ENCODE peak calls at places on chromosome 9, in five cellular contexts. Q, H, D, R and B are unnamed samples.

GRCh38 chr9:11088826-11089374 is 476.1 kb upstream of the PTPRD start:
- DNase-seq in Q (no peak), H (no peak), D (no peak), R (no peak), B (no peak)

GRCh38 chr9:126375386-126375785 is 48.8 kb downstream of the MVB12B start:
- DNase-seq in Q (no peak), H (no peak), D (no peak), R (peak; percentile 79), B (no peak)

GRCh38 chr9:132937463-132937901 is 6.9 kb downstream of the TSC1 start:
- DNase-seq in Q (no peak), H (no peak), D (no peak), R (no peak), B (no peak)

GRCh38 chr9:36211510-36211909 is 20.8 kb downstream of the CLTA start:
- DNase-seq in Q (no peak), H (no peak), D (no peak), R (no peak), B (no peak)

GRCh38 chr9:21864505-21864904 is 62.1 kb downstream of the MTAP start:
- DNase-seq in Q (no peak), H (no peak), D (no peak), R (no peak), B (no peak)

GRCh38 chr9:110835404-110835803 is 166.8 kb downstream of the MUSK start:
- DNase-seq in Q (no peak), H (no peak), D (no peak), R (peak; percentile 44), B (no peak)

GRCh38 chr9:133428579-133429215 is 6.5 kb downstream of the ADAMTS13 start:
- DNase-seq in Q (no peak), H (no peak), D (no peak), R (no peak), B (no peak)

GRCh38 chr9:114869845-114870244 is 60.5 kb downstream of the TNFSF8 start:
- DNase-seq in Q (peak; percentile 29), H (no peak), D (peak; percentile 20), R (no peak), B (no peak)

GRCh38 chr9:36858805-36859375 is 175.2 kb downstream of the PAX5 start:
- DNase-seq in Q (no peak), H (no peak), D (no peak), R (no peak), B (no peak)

GRCh38 chr9:88396836-88397577 is 8.8 kb downstream of the SPIN1 start:
- DNase-seq in Q (no peak), H (no peak), D (no peak), R (no peak), B (no peak)

GRCh38 chr9:9970514-9970913 is 642.3 kb downstream of the PTPRD start:
- DNase-seq in Q (no peak), H (no peak), D (no peak), R (no peak), B (no peak)

GRCh38 chr9:35937227-35937626 is 20.7 kb downstream of the OR2S2 start:
- DNase-seq in Q (no peak), H (no peak), D (no peak), R (no peak), B (no peak)

GRCh38 chr9:91423785-91424402 is at the start of gene NFIL3:
- DNase-seq in Q (peak; percentile 54), H (peak; percentile 94), D (peak; percentile 55), R (peak; percentile 84), B (peak; percentile 26)

GRCh38 chr9:82412586-82412985 is 424.0 kb downstream of the SPATA31D1 start:
- DNase-seq in Q (no peak), H (no peak), D (no peak), R (no peak), B (no peak)

GRCh38 chr9:134709512-134710270 is 68.1 kb downstream of the COL5A1 start:
- DNase-seq in Q (no peak), H (no peak), D (no peak), R (no peak), B (no peak)

GRCh38 chr9:121887553-121888437 is 205.3 kb downstream of the TTLL11 start:
- DNase-seq in Q (no peak), H (no peak), D (no peak), R (peak; percentile 86), B (no peak)
- H3K4me3 ChIP-seq in Q (no peak overlapping the region), H (no peak overlapping the region), D (no peak overlapping the region), R (no peak overlapping the region), B (no peak overlapping the region)

GRCh38 chr9:78316151-78316892 is 19.4 kb downstream of the PSAT1 start:
- DNase-seq in Q (no peak), H (no peak), D (no peak), R (no peak), B (no peak)

GRCh38 chr9:78311075-78311474 is 14.2 kb downstream of the PSAT1 start:
- DNase-seq in Q (no peak), H (no peak), D (no peak), R (no peak), B (no peak)

GRCh38 chr9:78314550-78314949 is 17.6 kb downstream of the PSAT1 start:
- DNase-seq in Q (no peak), H (no peak), D (no peak), R (no peak), B (no peak)

GRCh38 chr9:78312125-78312524 is 15.2 kb downstream of the PSAT1 start:
- DNase-seq in Q (no peak), H (no peak), D (no peak), R (no peak), B (no peak)

GRCh38 chr9:78314953-78315870 is 18.3 kb downstream of the PSAT1 start:
- DNase-seq in Q (no peak), H (no peak), D (no peak), R (peak; percentile 36), B (no peak)
- H3K36me3 ChIP-seq in Q (peaks cover 3% of the 10 kb centered on the region), H (no peaks in the 10 kb centered on the region), D (no peaks in the 10 kb centered on the region), R (peaks cover 86% of the 10 kb centered on the region), B (no peaks in the 10 kb centered on the region)

DNA sequence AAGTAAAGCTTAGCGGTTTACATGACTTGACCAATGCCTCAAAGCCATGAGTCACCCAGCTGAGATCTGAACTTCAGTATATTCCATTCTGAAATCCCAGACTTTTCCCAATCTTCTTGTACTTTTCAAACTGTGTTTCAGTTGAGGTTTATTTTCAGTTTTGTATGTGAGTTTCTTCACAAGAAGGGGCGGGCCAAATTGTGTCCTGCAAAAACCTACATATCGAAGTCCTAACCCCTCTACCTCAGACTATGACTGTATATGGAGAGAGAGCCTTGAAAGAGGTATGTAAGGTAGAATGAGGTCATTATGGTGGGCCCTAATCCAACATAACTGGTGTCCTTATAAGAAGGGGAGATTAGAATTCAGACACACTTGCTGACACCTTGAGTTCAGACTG is 665 bp upstream of the TLR4 start:
- DNase-seq in Q (no peak), H (no peak), D (no peak), R (no peak), B (no peak)
- H3K27ac ChIP-seq in Q (no peak overlapping the region), H (peak overlapping the region; percentile 98), D (no peak overlapping the region), R (no peak overlapping the region), B (peak overlapping the region; percentile 77)

GRCh38 chr9:27382308-27382707 is 85.4 kb upstream of the EQTN start:
- DNase-seq in Q (no peak), H (no peak), D (no peak), R (no peak), B (no peak)

GRCh38 chr9:27383524-27383923 is 86.6 kb upstream of the EQTN start:
- DNase-seq in Q (no peak), H (no peak), D (no peak), R (no peak), B (no peak)

GRCh38 chr9:27384262-27385014 is 87.5 kb upstream of the EQTN start:
- DNase-seq in Q (no peak), H (no peak), D (no peak), R (no peak), B (no peak)

GRCh38 chr9:27385606-27386005 is 88.7 kb upstream of the EQTN start:
- DNase-seq in Q (no peak), H (no peak), D (no peak), R (no peak), B (no peak)

DNA sequence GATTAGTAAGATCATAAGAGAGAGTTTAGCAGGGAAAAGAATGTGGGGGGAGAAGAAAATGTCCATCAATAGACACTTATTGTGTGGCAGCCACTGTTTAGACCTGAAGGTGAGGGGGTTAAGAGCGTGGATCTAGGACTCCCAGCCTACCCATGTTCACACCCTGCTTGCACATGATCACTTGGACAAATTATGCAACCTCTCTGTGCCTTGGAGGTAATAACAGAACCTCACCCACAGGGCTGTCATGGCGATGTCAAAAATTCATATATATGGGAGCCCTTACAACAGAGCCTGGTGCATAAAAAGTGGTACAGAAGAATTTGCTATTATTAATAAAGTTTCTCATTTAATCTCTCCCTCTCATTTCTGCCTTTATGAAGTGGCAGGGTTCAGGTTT is 86.0 kb upstream of the EQTN start:
- DNase-seq in Q (no peak), H (no peak), D (no peak), R (no peak), B (no peak)
- H3K4me3 ChIP-seq in Q (no peak overlapping the region), H (no peak overlapping the region), D (no peak overlapping the region), R (no peak overlapping the region), B (no peak overlapping the region)

GRCh38 chr9:128753627-128754026 is 18.1 kb downstream of the ZER1 start:
- DNase-seq in Q (no peak), H (no peak), D (no peak), R (no peak), B (no peak)
- H3K36me3 ChIP-seq in Q (peaks cover 31% of the 10 kb centered on the region), H (peaks cover 6% of the 10 kb centered on the region), D (peaks cover 20% of the 10 kb centered on the region), R (no peaks in the 10 kb centered on the region), B (peaks cover 12% of the 10 kb centered on the region)